ENCODE peak calls at places on chromosome 21, in nine cellular contexts. W, H, P, Y, X, E, N, U and M are unnamed samples.

GRCh38 chr21:33642896-33643657 is 776 bp downstream of the ITSN1 start:
- DNase-seq in W (peak; percentile 10), H (peak; percentile 38), P (peak; percentile 71), Y (no peak), X (peak; percentile 51), E (peak; percentile 36), N (peak; percentile 65), U (peak; percentile 44), M (no peak)

GRCh38 chr21:41952568-41953248 is 1.1 kb downstream of the C2CD2 start:
- DNase-seq in W (no peak), H (no peak), P (no peak), Y (no peak), X (no peak), E (peak; percentile 16), N (peak; percentile 77), U (no peak), M (no peak)

GRCh38 chr21:44985441-44986401 is 45.9 kb downstream of the SLX9 start:
- DNase-seq in W (no peak), H (no peak), P (peak; percentile 67), Y (no peak), X (no peak), E (no peak), N (no peak), U (no peak), M (no peak)

GRCh38 chr21:33115586-33116541 is 45.9 kb downstream of the OLIG1 start:
- DNase-seq in W (no peak), H (no peak), P (no peak), Y (no peak), X (no peak), E (no peak), N (no peak), U (no peak), M (no peak)

GRCh38 chr21:44527156-44527982 is 12.6 kb downstream of the KRTAP10-1 start:
- DNase-seq in W (no peak), H (no peak), P (peak; percentile 33), Y (no peak), X (no peak), E (no peak), N (no peak), U (no peak), M (no peak)

GRCh38 chr21:44858291-44858690 is 15.2 kb downstream of the PTTG1IP start:
- DNase-seq in W (no peak), H (no peak), P (no peak), Y (no peak), X (no peak), E (no peak), N (no peak), U (no peak), M (no peak)

GRCh38 chr21:15850645-15851044 is 120.9 kb downstream of the USP25 start:
- DNase-seq in W (no peak), H (peak; percentile 82), P (no peak), Y (no peak), X (no peak), E (peak; percentile 72), N (no peak), U (peak; percentile 62), M (no peak)

GRCh38 chr21:32772281-32773047 is 909 bp upstream of the PAXBP1 start:
- DNase-seq in W (peak; percentile 19), H (peak; percentile 53), P (no peak), Y (peak; percentile 19), X (peak; percentile 34), E (peak; percentile 20), N (no peak), U (peak; percentile 24), M (no peak)

GRCh38 chr21:14453339-14453738 is 70.4 kb upstream of the HSPA13 start:
- DNase-seq in W (no peak), H (no peak), P (no peak), Y (no peak), X (peak; percentile 71), E (no peak), N (no peak), U (no peak), M (no peak)

GRCh38 chr21:31731112-31731801 is 661 bp downstream of the SCAF4 start:
- DNase-seq in W (peak; percentile 35), H (peak; percentile 39), P (peak; percentile 74), Y (peak; percentile 16), X (no peak), E (no peak), N (peak; percentile 77), U (peak; percentile 54), M (no peak)

GRCh38 chr21:20802631-20803260 is 195.5 kb upstream of the NCAM2 start:
- DNase-seq in W (no peak), H (no peak), P (no peak), Y (no peak), X (no peak), E (no peak), N (no peak), U (no peak), M (no peak)

GRCh38 chr21:32578107-32578691 is 7.1 kb downstream of the TCP10L start:
- DNase-seq in W (no peak), H (peak; percentile 7), P (no peak), Y (no peak), X (no peak), E (peak; percentile 9), N (peak; percentile 75), U (no peak), M (no peak)

DNA sequence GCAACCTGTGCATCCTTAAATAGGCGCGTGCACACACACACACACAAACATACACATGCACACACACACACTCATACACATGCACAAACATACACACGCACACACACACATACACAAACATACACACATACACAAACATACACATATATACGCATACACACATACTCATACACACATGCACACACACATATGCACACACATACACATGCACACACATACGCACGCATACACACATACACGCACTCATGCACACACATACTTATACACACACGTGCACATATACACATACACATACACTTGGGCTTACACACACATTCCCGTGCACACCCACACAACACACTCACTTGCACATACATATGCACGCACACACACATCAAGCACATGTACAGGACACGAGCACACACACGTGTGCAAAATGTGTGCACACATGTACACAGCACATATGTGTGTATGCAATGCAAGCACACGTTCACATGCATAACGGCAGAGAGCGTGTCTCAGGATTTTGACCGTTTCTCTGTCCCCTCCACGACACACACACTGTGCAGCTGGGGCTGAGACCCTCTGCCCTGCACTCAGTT is 84.5 kb downstream of the SIK1 start:
- DNase-seq in W (no peak), H (no peak), P (no peak), Y (no peak), X (no peak), E (no peak), N (no peak), U (no peak), M (no peak)
- H3K4me3 ChIP-seq in W (no peak overlapping the region), H (no peak overlapping the region), P (no peak overlapping the region), Y (peak overlapping the region; percentile 9), X (no peak overlapping the region), E (no peak overlapping the region), N (no peak overlapping the region), U (no peak overlapping the region), M (no peak overlapping the region)

DNA sequence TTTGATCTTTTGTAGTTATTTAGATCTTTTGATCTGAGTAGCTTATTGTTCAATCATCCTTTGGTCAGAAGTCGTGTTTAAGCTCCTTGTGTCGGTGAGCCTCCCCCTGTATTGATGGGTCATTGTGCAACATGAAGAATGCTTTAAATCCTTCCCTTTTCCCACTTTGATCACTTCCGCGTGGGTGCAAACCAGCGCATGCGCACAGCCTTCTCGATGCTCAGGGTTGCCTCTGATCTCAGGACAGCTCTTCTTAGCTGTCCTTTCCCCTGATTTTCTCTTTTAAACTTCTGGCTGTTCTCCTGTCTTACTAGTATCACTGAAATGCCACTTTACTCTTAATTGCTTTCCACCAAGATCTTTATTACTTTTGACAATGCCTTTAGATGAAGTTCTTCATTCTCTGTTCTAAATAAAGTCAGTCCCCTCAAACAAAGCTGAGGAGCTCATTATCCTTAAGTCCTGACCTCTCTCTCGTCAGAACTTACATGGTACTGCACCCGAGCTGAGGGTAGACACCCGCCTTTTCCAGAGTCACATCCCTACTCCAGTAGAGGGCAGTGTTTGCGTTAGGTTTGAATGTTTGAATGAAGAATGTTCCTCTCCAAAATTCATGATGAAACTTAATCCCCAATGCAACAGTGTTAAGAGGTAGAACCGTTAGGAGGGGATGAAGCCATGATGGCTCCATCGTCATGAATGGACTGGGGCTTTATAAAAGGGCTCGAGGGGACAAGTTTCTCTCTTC is 547.9 kb upstream of the TMPRSS15 start:
- DNase-seq in W (no peak), H (no peak), P (no peak), Y (no peak), X (no peak), E (no peak), N (peak; percentile 18), U (no peak), M (no peak)
- H3K4me3 ChIP-seq in W (no peak overlapping the region), H (no peak overlapping the region), P (no peak overlapping the region), Y (no peak overlapping the region), X (no peak overlapping the region), E (no peak overlapping the region), N (no peak overlapping the region), U (no peak overlapping the region), M (no peak overlapping the region)

GRCh38 chr21:28750565-28750964 is 242.1 kb downstream of the LTN1 start:
- DNase-seq in W (no peak), H (no peak), P (no peak), Y (no peak), X (no peak), E (no peak), N (no peak), U (no peak), M (no peak)

GRCh38 chr21:28746166-28746565 is 246.5 kb downstream of the LTN1 start:
- DNase-seq in W (no peak), H (no peak), P (no peak), Y (no peak), X (no peak), E (peak; percentile 16), N (no peak), U (no peak), M (no peak)

GRCh38 chr21:28745131-28746055 is 247.3 kb downstream of the LTN1 start:
- DNase-seq in W (peak; percentile 66), H (peak; percentile 85), P (peak; percentile 77), Y (peak; percentile 10), X (peak; percentile 22), E (peak; percentile 94), N (peak; percentile 43), U (peak; percentile 92), M (no peak)

GRCh38 chr21:28743723-28744122 is 249.0 kb downstream of the LTN1 start:
- DNase-seq in W (no peak), H (no peak), P (no peak), Y (no peak), X (no peak), E (no peak), N (no peak), U (no peak), M (no peak)

GRCh38 chr21:28747464-28747863 is 245.2 kb downstream of the LTN1 start:
- DNase-seq in W (no peak), H (no peak), P (no peak), Y (no peak), X (no peak), E (no peak), N (no peak), U (no peak), M (no peak)
- H3K4me3 ChIP-seq in W (no peak overlapping the region), H (no peak overlapping the region), P (no peak overlapping the region), Y (no peak overlapping the region), X (no peak overlapping the region), E (no peak overlapping the region), N (no peak overlapping the region), U (no peak overlapping the region), M (no peak overlapping the region)

DNA sequence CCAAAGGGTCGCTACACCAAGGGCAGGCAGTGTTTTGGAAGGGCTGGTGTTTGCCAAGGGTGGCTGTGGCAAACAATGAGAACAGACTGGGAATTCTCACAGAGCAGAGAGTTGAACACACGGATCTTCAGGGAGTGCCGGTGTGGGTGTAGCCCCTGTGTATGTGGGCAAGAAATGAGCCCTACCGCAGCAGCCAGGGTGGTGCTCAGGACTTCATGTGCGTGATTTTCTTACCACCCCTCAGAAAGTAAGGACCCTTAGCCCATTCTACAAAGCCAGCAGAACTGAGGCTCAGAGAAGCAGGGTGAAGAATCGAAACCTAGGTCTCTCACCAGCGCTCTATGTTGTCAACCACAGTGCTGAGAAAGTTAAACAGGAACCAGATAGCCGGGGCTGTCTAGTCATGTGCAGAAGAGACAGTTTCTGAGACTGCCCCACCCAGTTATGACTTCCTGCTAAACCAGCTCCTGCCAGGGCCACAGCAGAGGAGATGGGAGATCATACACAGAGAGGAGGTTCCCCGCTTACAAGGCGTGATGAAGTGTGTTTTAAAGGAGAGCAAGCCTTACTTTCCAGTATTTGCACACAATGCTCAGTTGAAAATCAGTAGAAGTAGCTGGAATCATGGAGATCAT is 21.9 kb upstream of the MORC3 start:
- DNase-seq in W (peak; percentile 92), H (no peak), P (peak; percentile 23), Y (no peak), X (peak; percentile 70), E (peak; percentile 15), N (no peak), U (peak; percentile 77), M (peak; percentile 36)
- H3K4me3 ChIP-seq in W (peak overlapping the region; percentile 30), H (no peak overlapping the region), P (no peak overlapping the region), Y (no peak overlapping the region), X (peak overlapping the region; percentile 5), E (no peak overlapping the region), N (no peak overlapping the region), U (peak overlapping the region; percentile 1), M (peak overlapping the region; percentile 50)